ENCODE peak calls at places on chromosomes 16 and 17, in ten cellular contexts. A is WTC11; F is OCI-LY7; U is AG04449; S is H9; B is CD8-positive, alpha-beta T cell; J is GM20000; G is thoracic aorta; R is lung; V is left lung. K is an unnamed sample.
A peak's percentile ranks its signal among the peaks of the same experiment; 100 is the strongest.

GRCh38 chr17:78791840-78792709 is 10.0 kb upstream of the CYTH1 start:
- DNase-seq in A (no peak), F (no peak), U (no peak), S (no peak), B (no peak), J (no peak), G (no peak), R (no peak), V (no peak), K (no peak)

GRCh38 chr17:63714550-63715277 is 14.8 kb upstream of the LIMD2 start:
- DNase-seq in A (no peak), F (no peak), U (no peak), S (no peak), B (no peak), J (no peak), G (no peak), R (no peak), V (no peak), K (no peak)

GRCh38 chr17:82863646-82863940 is 23.8 kb upstream of the ZNF750 start:
- DNase-seq in A (no peak), F (no peak), U (no peak), S (no peak), B (no peak), J (no peak), G (no peak), R (no peak), V (no peak), K (no peak)

GRCh38 chr17:55286681-55287589 is 22.2 kb downstream of the HLF start:
- DNase-seq in A (no peak), F (no peak), U (no peak), S (no peak), B (no peak), J (no peak), G (no peak), R (no peak), V (no peak), K (no peak)

GRCh38 chr17:80910043-80910442 is 81.6 kb upstream of the CHMP6 start:
- DNase-seq in A (no peak), F (no peak), U (no peak), S (no peak), B (no peak), J (no peak), G (no peak), R (no peak), V (no peak), K (no peak)

GRCh38 chr17:49515196-49515770 is 20.2 kb downstream of the NGFR start:
- DNase-seq in A (peak; percentile 73), F (no peak), U (peak; percentile 41), S (peak; percentile 94), B (no peak), J (peak; percentile 92), G (peak; percentile 56), R (peak; percentile 62), V (no peak), K (peak; percentile 51)

GRCh38 chr16:55487048-55487803 is 8.2 kb downstream of the MMP2 start:
- DNase-seq in A (no peak), F (no peak), U (peak; percentile 79), S (no peak), B (no peak), J (no peak), G (no peak), R (no peak), V (no peak), K (no peak)

GRCh38 chr17:77842148-77842905 is 116.2 kb upstream of the TNRC6C start:
- DNase-seq in A (peak; percentile 8), F (no peak), U (no peak), S (no peak), B (no peak), J (no peak), G (no peak), R (no peak), V (peak; percentile 20), K (no peak)

GRCh38 chr16:54242199-54242598 is 44.4 kb downstream of the IRX3 start:
- DNase-seq in A (peak; percentile 57), F (peak; percentile 43), U (no peak), S (peak; percentile 85), B (no peak), J (no peak), G (no peak), R (no peak), V (no peak), K (no peak)

GRCh38 chr16:87393680-87394055 is 1.5 kb downstream of the MAP1LC3B start:
- DNase-seq in A (no peak), F (no peak), U (no peak), S (no peak), B (no peak), J (no peak), G (no peak), R (no peak), V (peak; percentile 37), K (no peak)

GRCh38 chr17:47967607-47968252 is 3.2 kb upstream of the CDK5RAP3 start:
- DNase-seq in A (no peak), F (no peak), U (peak; percentile 34), S (no peak), B (no peak), J (no peak), G (no peak), R (no peak), V (no peak), K (no peak)

GRCh38 chr17:50470451-50470850 is 1.8 kb upstream of the CHAD start:
- DNase-seq in A (no peak), F (no peak), U (no peak), S (no peak), B (no peak), J (no peak), G (no peak), R (no peak), V (peak; percentile 10), K (no peak)

DNA sequence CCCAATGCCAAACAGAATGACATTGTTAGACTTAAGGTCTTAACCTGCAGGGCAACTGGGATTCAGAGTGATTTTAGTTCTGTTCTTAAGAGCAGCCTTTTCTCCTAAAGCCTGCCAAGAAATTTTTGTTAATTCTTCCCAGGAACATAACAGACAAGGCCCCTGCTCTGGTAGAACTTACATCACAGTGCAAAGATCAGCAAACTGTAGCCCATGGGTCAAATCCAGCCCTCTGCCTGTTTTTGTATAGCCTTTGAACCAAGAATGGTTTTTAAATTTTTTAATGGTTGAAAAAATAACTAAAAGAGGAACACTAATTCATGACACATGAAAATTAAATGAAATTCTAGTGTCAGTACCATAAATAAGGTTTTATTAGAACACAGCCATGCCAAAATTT is 3.8 kb downstream of the ACSM3 start:
- DNase-seq in A (no peak), F (no peak), U (no peak), S (no peak), B (no peak), J (no peak), G (no peak), R (no peak), V (no peak), K (no peak)
- TF ChIP-seq CTCF in A (no peak), F (no peak), U (no peak), S (no peak), B (no peak), J (no peak), G (no peak), R (no peak), V (no peak), K (no peak)

DNA sequence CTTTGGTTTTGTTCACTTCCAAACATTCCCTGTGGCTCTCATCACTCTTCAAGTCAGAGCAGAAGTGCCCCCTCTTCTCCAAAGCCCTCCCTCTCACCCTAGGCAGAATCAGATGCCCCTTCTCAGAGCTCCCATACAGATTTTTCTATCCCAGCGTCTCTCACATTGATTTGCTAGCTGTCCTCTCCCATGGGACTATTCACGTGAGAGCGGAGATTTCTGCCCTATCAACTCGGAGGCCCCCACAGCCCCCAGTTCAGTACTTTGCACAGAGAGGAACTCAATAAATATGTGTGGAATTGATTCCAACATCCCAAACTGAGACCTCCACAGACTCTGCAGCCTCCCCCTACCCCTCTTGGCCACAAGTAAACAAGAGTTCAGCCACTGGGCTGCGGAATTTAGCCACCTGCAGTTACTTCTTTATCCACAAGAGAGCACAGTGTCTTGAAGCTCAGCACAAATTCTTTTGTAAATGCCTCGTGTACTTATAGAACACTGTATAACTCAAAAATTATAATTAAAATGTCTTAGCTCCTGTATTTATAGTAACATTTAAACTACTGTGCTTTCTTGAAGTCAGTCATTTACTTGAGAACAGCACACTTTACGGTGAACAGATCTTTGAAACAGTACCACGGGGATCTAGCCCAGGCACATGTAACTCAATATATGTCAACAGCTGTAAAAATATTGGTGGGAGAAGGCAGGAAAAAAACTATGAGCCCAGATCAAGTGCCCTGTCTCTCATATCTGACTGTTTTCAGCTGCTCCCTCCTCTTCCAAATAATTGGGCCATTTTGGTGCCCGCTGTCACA is 182.9 kb downstream of the C16orf78 start:
- DNase-seq in A (peak; percentile 44), F (peak; percentile 63), U (peak; percentile 3), S (peak; percentile 55), B (no peak), J (no peak), G (no peak), R (no peak), V (no peak), K (peak; percentile 18)
- TF ChIP-seq CTCF in A (peak; percentile 53), F (peak; percentile 83), U (peak; percentile 47), S (peak; percentile 81), B (no peak), J (no peak), G (peak; percentile 37), R (no peak), V (peak; percentile 22), K (peak; percentile 75)

GRCh38 chr17:61397086-61397842 is 2.4 kb upstream of the TBX2 start:
- DNase-seq in A (peak; percentile 59), F (no peak), U (no peak), S (peak; percentile 75), B (no peak), J (peak; percentile 42), G (no peak), R (no peak), V (peak; percentile 74), K (no peak)
- TF ChIP-seq CTCF in A (no peak), F (no peak), U (peak; percentile 25), S (no peak), B (no peak), J (no peak), G (no peak), R (no peak), V (no peak), K (no peak)

GRCh38 chr16:66549284-66550131 is at the start of gene TK2:
- DNase-seq in A (peak; percentile 72), F (peak; percentile 43), U (no peak), S (peak; percentile 74), B (peak; percentile 54), J (peak; percentile 78), G (no peak), R (peak; percentile 65), V (peak; percentile 94), K (peak; percentile 51)
- TF ChIP-seq CTCF in A (no peak), F (peak; percentile 45), U (peak; percentile 16), S (no peak), B (no peak), J (no peak), G (peak; percentile 29), R (no peak), V (no peak), K (no peak)

DNA sequence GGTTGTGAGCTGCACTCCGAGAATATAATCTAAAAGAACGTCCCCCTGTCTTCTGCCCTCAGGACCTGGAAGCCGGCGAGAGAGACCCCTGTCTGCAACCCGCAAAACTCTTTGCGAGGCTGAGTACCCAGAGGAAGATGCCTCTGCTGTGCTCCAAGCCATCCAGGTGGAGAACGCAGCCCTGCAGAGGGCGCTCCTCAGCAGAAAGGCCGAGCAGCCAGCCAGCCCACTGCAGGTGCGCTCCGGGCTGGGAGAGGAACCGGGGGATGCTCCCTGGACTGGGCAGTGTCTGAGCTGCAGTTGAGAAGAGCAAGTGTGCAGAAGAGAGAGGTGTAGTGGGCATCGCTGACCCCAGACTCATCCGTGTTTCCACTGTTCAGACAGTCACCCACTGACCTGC is 148.3 kb downstream of the KATNIP start:
- DNase-seq in A (peak; percentile 94), F (no peak), U (no peak), S (peak; percentile 91), B (no peak), J (no peak), G (no peak), R (no peak), V (no peak), K (peak; percentile 50)
- TF ChIP-seq CTCF in A (peak; percentile 61), F (peak; percentile 67), U (peak; percentile 25), S (peak; percentile 92), B (no peak), J (peak; percentile 22), G (no peak), R (no peak), V (no peak), K (peak; percentile 41)

K was measured in neural crest cell.